ENCODE peak calls at places on chromosomes 16 and 17, in four cellular contexts. L is suprapubic skin, N is prostate gland, D is H1. I is an unnamed sample.

GRCh38 chr17:22310717-22311686 is 618.7 kb downstream of the KCNJ18 start:
- DNase-seq in N (no peak), L (no peak), D (no peak), I (no peak)

GRCh38 chr16:17499223-17499902 is 28.6 kb upstream of the XYLT1 start:
- DNase-seq in L (no peak), D (no peak), N (no peak), I (no peak)

GRCh38 chr17:75542728-75543336 is 17.3 kb downstream of the LLGL2 start:
- DNase-seq in N (no peak), D (no peak), L (peak; percentile 57), I (no peak)

GRCh38 chr16:89974860-89975259 is 26.3 kb downstream of the DEF8 start:
- DNase-seq in D (no peak), N (no peak), L (no peak), I (no peak)

GRCh38 chr16:83720981-83721380 is 86.8 kb upstream of the HSBP1 start:
- DNase-seq in N (no peak), L (no peak), D (no peak), I (no peak)

GRCh38 chr17:74354123-74354522 is 7.5 kb downstream of the BTBD17 start:
- DNase-seq in N (no peak), D (peak; percentile 92), L (no peak), I (no peak)

GRCh38 chr16:72884037-72884436 is 163.9 kb downstream of the ZFHX3 start:
- DNase-seq in D (no peak), L (no peak), N (no peak), I (no peak)

GRCh38 chr17:57519199-57519598 is 225.9 kb downstream of the CCDC182 start:
- DNase-seq in D (no peak), N (no peak), L (no peak), I (no peak)

GRCh38 chr17:35423761-35424160 is 8.5 kb downstream of the SLFN12 start:
- DNase-seq in D (no peak), N (no peak), L (no peak), I (no peak)

GRCh38 chr16:81443688-81444447 is 740 bp upstream of the CMIP start:
- DNase-seq in N (no peak), D (peak; percentile 74), L (peak; percentile 85), I (no peak)

GRCh38 chr16:54152362-54153239 is 134.0 kb downstream of the IRX3 start:
- DNase-seq in D (no peak), N (no peak), L (no peak), I (no peak)

GRCh38 chr17:69314246-69315030 is 12.5 kb downstream of the ABCA5 start:
- DNase-seq in D (no peak), L (no peak), N (no peak), I (no peak)

GRCh38 chr16:57091990-57092785 is at the start of gene CPNE2:
- DNase-seq in N (peak; percentile 54), D (peak; percentile 72), L (no peak), I (peak; percentile 25)

GRCh38 chr17:3892095-3892998 is 506 bp downstream of the CAMKK1 start:
- DNase-seq in N (peak; percentile 58), D (peak; percentile 77), L (peak; percentile 94), I (peak; percentile 77)

GRCh38 chr16:86494565-86495356 is 15.6 kb upstream of the FOXF1 start:
- DNase-seq in N (no peak), D (peak; percentile 61), L (no peak), I (no peak)

GRCh38 chr16:67847064-67847861 is at the start of gene CENPT:
- DNase-seq in N (peak; percentile 51), L (peak; percentile 81), D (peak; percentile 69), I (peak; percentile 66)

GRCh38 chr16:81513204-81514040 is 68.8 kb downstream of the CMIP start:
- DNase-seq in D (peak; percentile 63), L (peak; percentile 75), N (no peak), I (no peak)

GRCh38 chr16:70250748-70251650 is 741 bp downstream of the EXOSC6 start:
- DNase-seq in L (no peak), N (peak; percentile 29), D (peak; percentile 71), I (peak; percentile 74)

GRCh38 chr17:14784997-14785696 is 480.0 kb downstream of the PMP22 start:
- DNase-seq in L (no peak), N (no peak), D (no peak), I (no peak)

GRCh38 chr16:66346221-66346620 is 20.3 kb upstream of the CDH5 start:
- DNase-seq in D (no peak), N (no peak), L (no peak), I (no peak)

GRCh38 chr17:419073-419735 is 66.6 kb upstream of the RPH3AL start:
- DNase-seq in N (no peak), L (no peak), D (no peak), I (peak; percentile 50)

GRCh38 chr16:85202631-85203461 is 90.6 kb upstream of the CIBAR2 start:
- DNase-seq in N (no peak), D (no peak), L (peak; percentile 86), I (no peak)

GRCh38 chr16:89938636-89938885 is 10.0 kb upstream of the DEF8 start:
- DNase-seq in L (no peak), N (no peak), D (no peak), I (no peak)

GRCh38 chr17:48462946-48463345 is 32.9 kb upstream of the SKAP1 start:
- DNase-seq in L (no peak), N (no peak), D (no peak), I (no peak)

GRCh38 chr17:44898768-44899073 is 524 bp downstream of the EFTUD2 start:
- DNase-seq in N (no peak), D (no peak), L (no peak), I (no peak)

GRCh38 chr16:59249049-59249448 is 514.9 kb upstream of the GOT2 start:
- DNase-seq in D (peak; percentile 52), N (no peak), L (no peak), I (no peak)

GRCh38 chr17:17414316-17414937 is 62.4 kb upstream of the MED9 start:
- DNase-seq in L (no peak), D (no peak), N (no peak), I (no peak)

GRCh38 chr17:29760771-29761682 is 138.3 kb upstream of the CORO6 start:
- DNase-seq in L (peak; percentile 91), D (peak; percentile 82), N (peak; percentile 55), I (peak; percentile 94)

GRCh38 chr16:2819179-2819938 is 2.3 kb downstream of the PRSS21 start:
- DNase-seq in D (no peak), N (no peak), L (peak; percentile 46), I (no peak)

GRCh38 chr16:66258916-66259845 is 107.3 kb upstream of the CDH5 start:
- DNase-seq in D (no peak), L (no peak), N (no peak), I (no peak)

GRCh38 chr17:80941171-80941570 is 50.5 kb upstream of the CHMP6 start:
- DNase-seq in L (peak; percentile 55), N (no peak), D (no peak), I (no peak)

GRCh38 chr17:18946536-18946935 is 5.4 kb upstream of the SLC5A10 start:
- DNase-seq in L (no peak), N (no peak), D (no peak), I (no peak)

DNA sequence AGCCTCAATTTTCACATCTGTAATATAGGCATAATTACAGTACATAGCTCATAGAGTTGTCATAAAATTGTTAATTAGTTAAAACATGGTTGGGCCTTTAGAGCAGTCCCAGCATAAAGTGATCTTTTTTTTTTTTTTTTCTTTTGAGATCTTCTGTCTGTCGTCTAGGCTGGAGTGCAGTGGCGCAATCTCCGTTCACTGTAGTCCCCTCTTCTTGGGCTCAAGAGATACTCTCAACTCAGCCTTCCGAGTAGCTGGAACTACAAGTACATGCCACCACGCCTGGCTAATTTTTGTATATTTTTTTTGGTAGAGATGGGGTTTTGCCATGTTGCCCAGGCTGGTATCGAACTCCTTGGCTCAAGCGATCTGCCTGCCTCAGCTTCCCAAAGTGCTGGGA is 31.0 kb downstream of the RND2 start:
- DNase-seq in D (no peak), N (no peak), L (no peak), I (no peak)
- H3K36me3 ChIP-seq in D (no peaks in the 10 kb centered on the region), N (no peaks in the 10 kb centered on the region), L (no peaks in the 10 kb centered on the region), I (no peaks in the 10 kb centered on the region)

GRCh38 chr17:12992676-12993075 is 25.2 kb downstream of the ELAC2 start:
- DNase-seq in D (no peak), L (no peak), N (no peak), I (no peak)

GRCh38 chr17:12987120-12987519 is 30.7 kb downstream of the ELAC2 start:
- DNase-seq in D (peak; percentile 53), L (no peak), N (no peak), I (no peak)

GRCh38 chr17:12990926-12991325 is 26.9 kb downstream of the ELAC2 start:
- DNase-seq in L (no peak), D (no peak), N (no peak), I (no peak)

GRCh38 chr17:12993631-12994030 is 24.2 kb downstream of the ELAC2 start:
- DNase-seq in N (no peak), L (no peak), D (no peak), I (no peak)

GRCh38 chr17:12990041-12990808 is 27.6 kb downstream of the ELAC2 start:
- DNase-seq in D (no peak), L (no peak), N (no peak), I (no peak)
- TF ChIP-seq POLR2A in D (no peak), L (no peak), N (no peak), I (no peak)

DNA sequence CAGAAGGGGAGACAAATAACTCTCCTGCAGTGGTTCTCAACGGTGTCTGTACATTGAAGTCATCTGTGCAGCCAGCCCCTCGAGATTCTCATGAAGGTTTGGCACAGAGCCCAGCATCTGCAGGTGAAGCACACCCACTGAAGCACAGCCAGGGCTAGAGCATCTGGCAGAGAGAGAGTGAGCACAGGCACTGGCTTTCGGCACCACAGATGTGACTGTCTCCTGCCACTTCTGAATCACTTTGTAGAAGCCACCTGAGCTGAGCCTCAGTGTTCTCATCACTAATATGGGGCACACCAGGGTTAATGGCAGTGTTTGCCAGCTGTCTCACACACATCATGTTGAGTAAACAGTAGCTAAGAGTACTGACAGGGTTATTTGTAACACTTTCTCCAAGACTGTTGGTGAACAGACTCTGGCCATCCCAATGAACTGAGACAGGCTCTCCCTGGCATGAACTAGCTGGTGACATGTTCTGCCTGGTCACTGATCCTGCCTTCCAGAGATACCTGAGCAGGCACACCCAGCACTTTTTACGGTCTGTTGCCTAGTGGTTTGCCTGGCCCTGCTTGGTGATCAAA is 10.9 kb downstream of the HSPB9 start:
- DNase-seq in L (no peak), N (no peak), D (no peak), I (peak; percentile 92)
- H3K36me3 ChIP-seq in L (peaks cover 23% of the 10 kb centered on the region), N (no peaks in the 10 kb centered on the region), D (peaks cover 4% of the 10 kb centered on the region), I (peaks cover 28% of the 10 kb centered on the region)

GRCh38 chr17:8383143-8383974 is at the start of gene RPL26:
- DNase-seq in L (peak; percentile 98), D (peak; percentile 96), N (peak; percentile 97), I (peak; percentile 96)
- TF ChIP-seq POLR2A in L (peak; percentile 82), D (peak; percentile 99), N (peak; percentile 48), I (peak; percentile 76)

GRCh38 chr17:56309897-56310296 is 156.6 kb downstream of the ANKFN1 start:
- DNase-seq in D (no peak), L (no peak), N (no peak), I (no peak)
- H3K36me3 ChIP-seq in D (no peaks in the 10 kb centered on the region), L (no peaks in the 10 kb centered on the region), N (no peaks in the 10 kb centered on the region), I (no peaks in the 10 kb centered on the region)

I was measured in Peyer's patch.